ENCODE peak calls at places on chromosomes 7 and 10, in five cellular contexts. Y, L, P, H and M are unnamed samples.

GRCh38 chr7:378041-378420 is 88.1 kb downstream of the FOXL3 start:
- DNase-seq in Y (no peak), L (no peak), P (no peak), H (no peak), M (no peak)

GRCh38 chr7:22718200-22718711 is 8.7 kb upstream of the IL6 start:
- DNase-seq in Y (no peak), L (no peak), P (no peak), H (peak; percentile 76), M (no peak)

GRCh38 chr7:66016131-66016461 is 34.1 kb upstream of the GUSB start:
- DNase-seq in Y (no peak), L (no peak), P (no peak), H (no peak), M (no peak)

GRCh38 chr10:79090134-79090803 is 21.5 kb downstream of the ZMIZ1 start:
- DNase-seq in Y (no peak), L (peak; percentile 18), P (no peak), H (no peak), M (no peak)

GRCh38 chr10:3409928-3410327 is 237.3 kb upstream of the PITRM1 start:
- DNase-seq in Y (no peak), L (no peak), P (no peak), H (no peak), M (no peak)

GRCh38 chr10:104130041-104130440 is 8.1 kb downstream of the SFR1 start:
- DNase-seq in Y (no peak), L (no peak), P (no peak), H (no peak), M (no peak)

GRCh38 chr10:79585870-79586527 is 24.7 kb upstream of the SFTPA1 start:
- DNase-seq in Y (no peak), L (no peak), P (no peak), H (no peak), M (no peak)

GRCh38 chr7:15215611-15216010 is 313.1 kb upstream of the DGKB start:
- DNase-seq in Y (no peak), L (no peak), P (no peak), H (peak; percentile 1), M (no peak)

GRCh38 chr10:77629775-77630565 is 7.6 kb downstream of the KCNMA1 start:
- DNase-seq in Y (no peak), L (no peak), P (no peak), H (no peak), M (no peak)

GRCh38 chr10:50807851-50808776 is 68.4 kb downstream of the ASAH2B start:
- DNase-seq in Y (no peak), L (no peak), P (no peak), H (no peak), M (no peak)